ENCODE peak calls at places on chromosomes 12 and 14, in six cellular contexts. B is body of pancreas, D is AG04449, Z is hypothalamus, I is AG09309, Q is A549. M is an unnamed sample.

GRCh38 chr12:40063424-40063823 is 42.5 kb downstream of the SLC2A13 start:
- DNase-seq in B (no peak), D (no peak), Z (no peak), I (no peak), Q (no peak), M (peak; percentile 43)

GRCh38 chr14:34436118-34436905 is 25.7 kb downstream of the SPTSSA start:
- DNase-seq in B (no peak), D (no peak), Z (no peak), I (peak; percentile 45), Q (no peak), M (no peak)

GRCh38 chr14:101194356-101195308 is 291.1 kb upstream of the RTL1 start:
- DNase-seq in B (no peak), D (no peak), Z (no peak), I (no peak), Q (no peak), M (peak; percentile 44)

GRCh38 chr12:11793896-11794295 is 144.4 kb downstream of the ETV6 start:
- DNase-seq in B (no peak), D (no peak), Z (no peak), I (no peak), Q (no peak), M (peak; percentile 27)

GRCh38 chr14:65922166-65922565 is 509.6 kb downstream of the FUT8 start:
- DNase-seq in B (no peak), D (no peak), Z (no peak), I (no peak), Q (no peak), M (no peak)

GRCh38 chr12:47757840-47758583 is 668 bp downstream of the RAPGEF3 start:
- DNase-seq in B (peak; percentile 21), D (no peak), Z (no peak), I (no peak), Q (no peak), M (no peak)

GRCh38 chr12:50283230-50283923 is at the start of gene LIMA1:
- DNase-seq in B (peak; percentile 96), D (no peak), Z (peak; percentile 55), I (no peak), Q (peak; percentile 95), M (peak; percentile 92)

GRCh38 chr14:90275820-90276219 is 19.5 kb downstream of the PSMC1 start:
- DNase-seq in B (no peak), D (no peak), Z (no peak), I (no peak), Q (no peak), M (peak; percentile 10)

M was measured in retina.